ENCODE peak calls at places on chromosomes 16 and 17, in five cellular contexts. M is H7, B is iPS-NIHi11, N is WTC11, C is ovary. L is an unnamed sample.
A peak's percentile ranks its signal among the peaks of the same experiment; 100 is the strongest.

GRCh38 chr16:83004868-83005652 is 378.3 kb downstream of the CDH13 start:
- DNase-seq in M (peak; percentile 15), B (peak; percentile 10), N (peak; percentile 15), C (no peak), L (no peak)

GRCh38 chr16:3101018-3101840 is 2.1 kb upstream of the ZSCAN10 start:
- DNase-seq in M (peak; percentile 81), B (no peak), N (peak; percentile 61), C (no peak), L (peak; percentile 79)

GRCh38 chr16:73048292-73049050 is 543 bp upstream of the ZFHX3 start:
- DNase-seq in M (peak; percentile 56), B (no peak), N (no peak), C (peak; percentile 66), L (peak; percentile 86)

GRCh38 chr17:8951210-8951609 is 14.3 kb downstream of the PIK3R5 start:
- DNase-seq in M (no peak), B (no peak), N (no peak), C (no peak), L (no peak)

GRCh38 chr17:79749156-79749815 is 18.5 kb downstream of the ENPP7 start:
- DNase-seq in M (peak; percentile 42), B (no peak), N (no peak), C (no peak), L (peak; percentile 38)

GRCh38 chr17:79979201-79979840 is 56.4 kb downstream of the TBC1D16 start:
- DNase-seq in M (peak; percentile 30), B (no peak), N (peak; percentile 10), C (peak; percentile 65), L (no peak)

GRCh38 chr16:66881014-66881417 is 701 bp downstream of the PDP2 start:
- DNase-seq in M (no peak), B (no peak), N (no peak), C (no peak), L (peak; percentile 47)

GRCh38 chr17:76199466-76199865 is 40.8 kb downstream of the RNF157 start:
- DNase-seq in M (no peak), B (no peak), N (no peak), C (no peak), L (no peak)

GRCh38 chr16:85718682-85719081 is 29.9 kb upstream of the GINS2 start:
- DNase-seq in M (peak; percentile 90), B (peak; percentile 68), N (peak; percentile 77), C (no peak), L (peak; percentile 59)

GRCh38 chr17:49971848-49972485 is 3.0 kb downstream of the DLX4 start:
- DNase-seq in M (peak; percentile 83), B (no peak), N (peak; percentile 43), C (peak; percentile 61), L (peak; percentile 60)

GRCh38 chr16:20327444-20328041 is at the start of gene GP2:
- DNase-seq in M (peak; percentile 39), B (peak; percentile 26), N (peak; percentile 25), C (no peak), L (peak; percentile 36)

GRCh38 chr16:22898874-22899348 is 84.9 kb downstream of the HS3ST2 start:
- DNase-seq in M (peak; percentile 78), B (peak; percentile 87), N (peak; percentile 91), C (peak; percentile 41), L (peak; percentile 92)

GRCh38 chr17:10117581-10118001 is 80.8 kb downstream of the GAS7 start:
- DNase-seq in M (peak; percentile 46), B (no peak), N (no peak), C (no peak), L (no peak)

GRCh38 chr17:65664296-65664695 is 102.8 kb upstream of the AXIN2 start:
- DNase-seq in M (no peak), B (no peak), N (no peak), C (no peak), L (no peak)

GRCh38 chr16:87713469-87714229 is 52.1 kb downstream of the KLHDC4 start:
- DNase-seq in M (no peak), B (no peak), N (no peak), C (no peak), L (no peak)

GRCh38 chr17:57965521-57966160 is 10.4 kb upstream of the CUEDC1 start:
- DNase-seq in M (peak; percentile 61), B (no peak), N (no peak), C (no peak), L (no peak)

GRCh38 chr16:50151744-50152143 is 1.4 kb upstream of the TENT4B start:
- DNase-seq in M (no peak), B (no peak), N (no peak), C (peak; percentile 40), L (no peak)

GRCh38 chr16:46908540-46909372 is 24.6 kb downstream of the GPT2 start:
- DNase-seq in M (peak; percentile 91), B (peak; percentile 85), N (peak; percentile 81), C (peak; percentile 56), L (peak; percentile 90)

GRCh38 chr16:30747331-30747730 is 894 bp upstream of the PHKG2 start:
- DNase-seq in M (no peak), B (no peak), N (no peak), C (no peak), L (no peak)

GRCh38 chr17:71208111-71208704 is 912.6 kb upstream of the SOX9 start:
- DNase-seq in M (no peak), B (no peak), N (no peak), C (no peak), L (no peak)

GRCh38 chr16:80924372-80924978 is 82.2 kb downstream of the CMC2 start:
- DNase-seq in M (peak; percentile 83), B (peak; percentile 79), N (peak; percentile 87), C (peak; percentile 46), L (peak; percentile 80)

GRCh38 chr16:75089486-75090202 is 26.9 kb downstream of the LDHD start:
- DNase-seq in M (no peak), B (no peak), N (no peak), C (no peak), L (no peak)

GRCh38 chr17:27572665-27573064 is 58.3 kb upstream of the LGALS9 start:
- DNase-seq in M (no peak), B (no peak), N (no peak), C (no peak), L (no peak)

GRCh38 chr17:44829558-44830358 is at the start of gene GJC1:
- DNase-seq in M (peak; percentile 92), B (peak; percentile 74), N (peak; percentile 76), C (peak; percentile 36), L (peak; percentile 85)

GRCh38 chr17:5078106-5079028 is at the start of gene ZFP3:
- DNase-seq in M (peak; percentile 80), B (peak; percentile 75), N (peak; percentile 58), C (peak; percentile 87), L (peak; percentile 3)

GRCh38 chr17:53749178-53749577 is 73.5 kb upstream of the KIF2B start:
- DNase-seq in M (peak; percentile 37), B (peak; percentile 28), N (no peak), C (no peak), L (peak; percentile 20)

GRCh38 chr17:48593126-48593829 is at the start of gene HOXB5:
- DNase-seq in M (peak; percentile 78), B (no peak), N (no peak), C (no peak), L (no peak)

GRCh38 chr16:52488837-52489289 is 58.1 kb downstream of the TOX3 start:
- DNase-seq in M (no peak), B (no peak), N (no peak), C (no peak), L (no peak)

GRCh38 chr16:49701867-49702494 is 153.9 kb downstream of the ZNF423 start:
- DNase-seq in M (peak; percentile 86), B (peak; percentile 71), N (peak; percentile 77), C (peak; percentile 84), L (peak; percentile 90)

GRCh38 chr16:85027968-85028637 is 508 bp downstream of the KIAA0513 start:
- DNase-seq in M (peak; percentile 92), B (no peak), N (no peak), C (no peak), L (peak; percentile 73)

L was measured in neural progenitor cell.